ENCODE peak calls at places on chromosomes 2 and 18, in five cellular contexts. One of them, this sample, is unnamed.

GRCh38 chr2:147030966-147031760 is 813.7 kb upstream of the ACVR2A start:
- DNase-seq in A172: peak; percentile 12
- DNase-seq in naive B cell: no peak
- DNase-seq in EH: no peak
- DNase-seq in SK-N-SH: no peak
- DNase-seq in this sample: no peak

GRCh38 chr2:144242311-144242710 is 277.6 kb downstream of the ZEB2 start:
- DNase-seq in EH: no peak
- DNase-seq in SK-N-SH: no peak
- DNase-seq in A172: no peak
- DNase-seq in naive B cell: no peak
- DNase-seq in this sample: no peak

GRCh38 chr2:207534390-207534789 is 4.6 kb downstream of the CREB1 start:
- DNase-seq in SK-N-SH: no peak
- DNase-seq in EH: no peak
- DNase-seq in naive B cell: no peak
- DNase-seq in A172: no peak
- DNase-seq in this sample: no peak

GRCh38 chr2:62156861-62157496 is 38.9 kb upstream of the B3GNT2 start:
- DNase-seq in A172: no peak
- DNase-seq in naive B cell: no peak
- DNase-seq in SK-N-SH: no peak
- DNase-seq in EH: peak; percentile 6
- DNase-seq in this sample: no peak

GRCh38 chr2:42369551-42370229 is 8.7 kb upstream of the COX7A2L start:
- DNase-seq in EH: no peak
- DNase-seq in naive B cell: no peak
- DNase-seq in SK-N-SH: no peak
- DNase-seq in A172: no peak
- DNase-seq in this sample: no peak

GRCh38 chr2:60353406-60353800 is 200.1 kb downstream of the BCL11A start:
- DNase-seq in SK-N-SH: no peak
- DNase-seq in EH: no peak
- DNase-seq in A172: no peak
- DNase-seq in naive B cell: no peak
- DNase-seq in this sample: no peak

GRCh38 chr2:164903214-164903613 is 52.1 kb downstream of the SLC38A11 start:
- DNase-seq in naive B cell: no peak
- DNase-seq in EH: peak; percentile 93
- DNase-seq in A172: peak; percentile 73
- DNase-seq in SK-N-SH: no peak
- DNase-seq in this sample: peak; percentile 75

GRCh38 chr2:173644146-173644545 is 289.5 kb downstream of the CDCA7 start:
- DNase-seq in SK-N-SH: no peak
- DNase-seq in naive B cell: no peak
- DNase-seq in A172: peak; percentile 71
- DNase-seq in EH: peak; percentile 78
- DNase-seq in this sample: peak; percentile 58

GRCh38 chr2:169361706-169362345 is 508 bp downstream of the LRP2 start:
- DNase-seq in EH: no peak
- DNase-seq in SK-N-SH: peak; percentile 60
- DNase-seq in naive B cell: no peak
- DNase-seq in A172: no peak
- DNase-seq in this sample: peak; percentile 4

GRCh38 chr18:76450912-76451421 is 44.1 kb downstream of the ZNF516 start:
- DNase-seq in naive B cell: no peak
- DNase-seq in SK-N-SH: peak; percentile 91
- DNase-seq in A172: peak; percentile 50
- DNase-seq in EH: peak; percentile 83
- DNase-seq in this sample: peak; percentile 78

GRCh38 chr18:40012931-40013609 is 1942.0 kb upstream of the PIK3C3 start:
- DNase-seq in A172: peak; percentile 35
- DNase-seq in EH: peak; percentile 3
- DNase-seq in naive B cell: no peak
- DNase-seq in SK-N-SH: no peak
- DNase-seq in this sample: no peak

GRCh38 chr2:17757321-17757720 is 3.4 kb downstream of the GEN1 start:
- DNase-seq in A172: peak; percentile 21
- DNase-seq in naive B cell: no peak
- DNase-seq in EH: peak; percentile 66
- DNase-seq in SK-N-SH: no peak
- DNase-seq in this sample: peak; percentile 65

GRCh38 chr18:50128506-50129271 is 66.3 kb downstream of the MYO5B start:
- DNase-seq in EH: no peak
- DNase-seq in naive B cell: no peak
- DNase-seq in A172: no peak
- DNase-seq in SK-N-SH: no peak
- DNase-seq in this sample: no peak

GRCh38 chr18:48002933-48003365 is 72.5 kb upstream of the SMAD2 start:
- DNase-seq in A172: peak; percentile 92
- DNase-seq in EH: peak; percentile 89
- DNase-seq in naive B cell: no peak
- DNase-seq in SK-N-SH: no peak
- DNase-seq in this sample: peak; percentile 99

GRCh38 chr2:102117488-102117887 is 25.1 kb upstream of the IL1R1 start:
- DNase-seq in naive B cell: no peak
- DNase-seq in SK-N-SH: no peak
- DNase-seq in A172: no peak
- DNase-seq in EH: no peak
- DNase-seq in this sample: no peak

GRCh38 chr2:43925431-43925830 is 70.4 kb downstream of the LRPPRC start:
- DNase-seq in SK-N-SH: no peak
- DNase-seq in naive B cell: no peak
- DNase-seq in A172: no peak
- DNase-seq in EH: no peak
- DNase-seq in this sample: no peak

GRCh38 chr2:113240915-113241911 is 37.5 kb downstream of the PAX8 start:
- DNase-seq in EH: peak; percentile 99
- DNase-seq in A172: peak; percentile 100
- DNase-seq in naive B cell: no peak
- DNase-seq in SK-N-SH: peak; percentile 30
- DNase-seq in this sample: peak; percentile 100

GRCh38 chr2:31253344-31254155 is 19.6 kb downstream of the EHD3 start:
- DNase-seq in naive B cell: no peak
- DNase-seq in A172: peak; percentile 67
- DNase-seq in EH: no peak
- DNase-seq in SK-N-SH: no peak
- DNase-seq in this sample: no peak

GRCh38 chr2:62250239-62250638 is 54.3 kb downstream of the B3GNT2 start:
- DNase-seq in A172: no peak
- DNase-seq in EH: no peak
- DNase-seq in naive B cell: no peak
- DNase-seq in SK-N-SH: no peak
- DNase-seq in this sample: no peak